ENCODE peak calls at places on chromosome 3, in nine cellular contexts. Q is spleen; R is fibroblast of the aortic adventitia; B is NCI-H1092 treated with DMSO at 0.1 percent for 48 hours; Z is activated naive CD8-positive, alpha-beta T cell treated with anti-CD3 and anti-CD28 coated beads, Interleukin-2, amount 50 U/mL, for 24 hours; S is B cell; O is NCI-H345; G is GF-D8; M is WTC11. E is an unnamed sample.

GRCh38 chr3:36840453-36840921 is 76.1 kb upstream of the DCLK3 start:
- DNase-seq in Q (no peak), R (peak; percentile 39), B (no peak), Z (no peak), S (no peak), O (no peak), G (no peak), M (no peak), E (no peak)

GRCh38 chr3:7393944-7394605 is 533.2 kb downstream of the GRM7 start:
- DNase-seq in Q (no peak), R (no peak), B (no peak), Z (no peak), S (no peak), O (no peak), G (no peak), M (no peak), E (no peak)

GRCh38 chr3:14459384-14459783 is 57.0 kb downstream of the SLC6A6 start:
- DNase-seq in Q (no peak), R (no peak), B (no peak), Z (no peak), S (no peak), O (no peak), G (no peak), M (no peak), E (no peak)

GRCh38 chr3:89332311-89333159 is 225.1 kb downstream of the EPHA3 start:
- DNase-seq in Q (no peak), R (no peak), B (no peak), Z (no peak), S (no peak), O (no peak), G (no peak), M (no peak), E (no peak)

GRCh38 chr3:67384790-67385397 is 269.5 kb downstream of the SUCLG2 start:
- DNase-seq in Q (peak; percentile 79), R (peak; percentile 54), B (peak; percentile 0), Z (peak; percentile 28), S (no peak), O (no peak), G (no peak), M (peak; percentile 78), E (no peak)

GRCh38 chr3:39112113-39112512 is 4.6 kb downstream of the TTC21A start:
- DNase-seq in Q (no peak), R (no peak), B (no peak), Z (no peak), S (no peak), O (no peak), G (no peak), M (no peak), E (no peak)

GRCh38 chr3:125165189-125165947 is 47.2 kb downstream of the SLC12A8 start:
- DNase-seq in Q (no peak), R (peak; percentile 76), B (no peak), Z (no peak), S (no peak), O (no peak), G (no peak), M (peak; percentile 65), E (no peak)

GRCh38 chr3:71305246-71306206 is 278.0 kb downstream of the FOXP1 start:
- DNase-seq in Q (peak; percentile 73), R (peak; percentile 66), B (peak; percentile 52), Z (peak; percentile 51), S (no peak), O (no peak), G (no peak), M (peak; percentile 77), E (no peak)

GRCh38 chr3:30162579-30162978 is 443.8 kb upstream of the TGFBR2 start:
- DNase-seq in Q (no peak), R (peak; percentile 93), B (no peak), Z (no peak), S (no peak), O (no peak), G (no peak), M (no peak), E (no peak)

GRCh38 chr3:123287051-123287961 is 85.6 kb downstream of the SEC22A start:
- DNase-seq in Q (no peak), R (no peak), B (no peak), Z (no peak), S (peak; percentile 5), O (no peak), G (no peak), M (no peak), E (no peak)

GRCh38 chr3:48898383-48899234 is at the start of gene SLC25A20:
- DNase-seq in Q (peak; percentile 99), R (peak; percentile 73), B (peak; percentile 47), Z (peak; percentile 95), S (peak; percentile 93), O (peak; percentile 84), G (peak; percentile 65), M (peak; percentile 95), E (peak; percentile 35)

GRCh38 chr3:64715211-64715982 is 27.6 kb upstream of the ADAMTS9 start:
- DNase-seq in Q (no peak), R (no peak), B (no peak), Z (no peak), S (no peak), O (no peak), G (no peak), M (no peak), E (no peak)

GRCh38 chr3:128970741-128971048 is 23.2 kb downstream of the CFAP92 start:
- DNase-seq in Q (no peak), R (no peak), B (no peak), Z (no peak), S (no peak), O (no peak), G (no peak), M (no peak), E (no peak)

GRCh38 chr3:140704733-140705132 is 26.9 kb downstream of the TRIM42 start:
- DNase-seq in Q (no peak), R (no peak), B (no peak), Z (no peak), S (no peak), O (no peak), G (no peak), M (no peak), E (no peak)

GRCh38 chr3:23421811-23422510 is 218.8 kb downstream of the UBE2E2 start:
- DNase-seq in Q (no peak), R (no peak), B (no peak), Z (no peak), S (no peak), O (no peak), G (no peak), M (no peak), E (no peak)